ENCODE peak calls at places on chromosomes 6 and 20, in five cellular contexts. V is neural progenitor cell, M is transverse colon, C is tibial nerve, A is A673. G is an unnamed sample. For H3K9me3, the result is how much of the 10 kb centered on the place peaks cover.

GRCh38 chr6:31776563-31776960 is 566 bp downstream of the VWA7 start:
- DNase-seq in M (no peak), C (no peak), A (no peak), V (no peak), G (peak)

GRCh38 chr6:43835872-43836419 is 65.9 kb downstream of the VEGFA start:
- DNase-seq in A (no peak), C (no peak), M (no peak), V (no peak), G (peak)

GRCh38 chr6:126156973-126157372 is 170.6 kb downstream of the TRMT11 start:
- DNase-seq in A (no peak), M (no peak), C (no peak), V (no peak), G (no peak)

GRCh38 chr20:45904583-45905504 is 7.1 kb downstream of the PLTP start:
- DNase-seq in V (no peak), C (no peak), A (no peak), M (no peak), G (peak)

GRCh38 chr6:140485740-140486467 is 1111.5 kb upstream of the CITED2 start:
- DNase-seq in A (peak), V (no peak), M (no peak), C (no peak), G (peak)

GRCh38 chr6:132236744-132237143 is 164.5 kb downstream of the MOXD1 start:
- DNase-seq in C (no peak), V (peak), A (no peak), M (no peak), G (no peak)

GRCh38 chr20:15708984-15709598 is 864.2 kb downstream of the KIF16B start:
- DNase-seq in A (peak), V (peak), M (peak), C (peak), G (peak)

GRCh38 chr6:143545976-143546547 is 34.5 kb upstream of the FUCA2 start:
- DNase-seq in C (no peak), A (no peak), M (no peak), V (no peak), G (no peak)

GRCh38 chr6:1255646-1256365 is 56.1 kb upstream of the FOXQ1 start:
- DNase-seq in C (no peak), V (no peak), M (no peak), A (no peak), G (no peak)

GRCh38 chr6:111614833-111615582 is 9.3 kb upstream of the TRAF3IP2 start:
- DNase-seq in A (peak), V (peak), M (peak), C (no peak), G (no peak)

GRCh38 chr6:113301651-113302050 is 555.5 kb upstream of the MARCKS start:
- DNase-seq in V (no peak), A (no peak), C (no peak), M (no peak), G (no peak)

GRCh38 chr6:168373389-168373788 is 53.8 kb upstream of the DACT2 start:
- DNase-seq in V (no peak), M (no peak), A (no peak), C (no peak), G (no peak)

GRCh38 chr6:69705954-69706353 is 90.9 kb downstream of the LMBRD1 start:
- DNase-seq in A (no peak), V (peak), C (no peak), M (no peak), G (no peak)
- TF ChIP-seq CTCF in A (peak), V (peak), C (no peak), M (no peak), G (no peak)

GRCh38 chr6:37868447-37868825 is 48.9 kb downstream of the ZFAND3 start:
- DNase-seq in M (no peak), V (no peak), A (peak), C (no peak), G (no peak)
- H3K27ac ChIP-seq in M (no peak), V (no peak), A (no peak), C (no peak), G (no peak)

GRCh38 chr6:107235521-107235920 is 120.2 kb upstream of the BEND3 start:
- DNase-seq in M (no peak), A (no peak), V (no peak), C (peak), G (no peak)
- H3K9me3 ChIP-seq in M (under half), A (under half), V (under half), C (under half), G (under half)

DNA sequence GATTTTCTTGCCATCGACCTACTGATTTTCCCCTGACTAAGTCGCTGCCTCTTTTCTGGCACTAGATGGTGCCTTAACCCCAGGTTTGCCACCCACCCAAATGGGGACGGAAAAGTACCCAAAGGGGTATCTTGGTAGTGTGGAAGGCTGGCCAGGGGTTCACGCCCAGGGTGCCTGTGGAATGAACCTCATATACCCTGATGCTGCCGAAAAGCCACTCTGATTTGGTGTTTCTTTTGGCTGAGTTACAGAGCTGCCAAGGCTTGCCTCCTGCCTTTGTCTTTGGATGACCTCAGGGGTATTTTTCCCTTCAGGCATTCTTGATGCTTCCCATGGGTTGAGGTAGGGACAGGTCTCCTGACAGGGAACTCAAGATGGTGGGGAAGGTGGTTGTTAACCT is 78.1 kb downstream of the MAP3K7 start:
- DNase-seq in V (peak), M (no peak), C (no peak), A (peak), G (no peak)
- TF ChIP-seq CTCF in V (peak), M (no peak), C (no peak), A (peak), G (no peak)

GRCh38 chr20:49888341-49889244 is 26.7 kb downstream of the SPATA2 start:
- DNase-seq in M (peak), A (peak), V (peak), C (peak), G (no peak)

GRCh38 chr20:49887828-49888340 is 27.4 kb downstream of the SPATA2 start:
- DNase-seq in M (no peak), A (no peak), C (no peak), V (no peak), G (no peak)

GRCh38 chr20:49885558-49886332 is 29.6 kb downstream of the SPATA2 start:
- DNase-seq in A (no peak), V (no peak), C (no peak), M (no peak), G (no peak)

GRCh38 chr20:49887251-49887827 is 28.0 kb downstream of the SPATA2 start:
- DNase-seq in A (no peak), M (no peak), C (no peak), V (no peak), G (no peak)

GRCh38 chr20:49886571-49887203 is 28.6 kb downstream of the SPATA2 start:
- DNase-seq in V (no peak), A (no peak), M (no peak), C (no peak), G (no peak)
- H3K27ac ChIP-seq in V (no peak), A (no peak), M (peak), C (peak), G (peak)